ENCODE peak calls at places on chromosomes 1 and 21, in six cellular contexts. One of them, this sample, is unnamed.
A peak's percentile ranks its signal among the peaks of the same experiment; 100 is the strongest.

GRCh38 chr1:174626031-174627020 is 178.6 kb downstream of the GPR52 start:
- DNase-seq in NCI-H1694 treated with DMSO at 0.1 percent for 48 hours: no peak
- DNase-seq in EH: peak; percentile 31
- DNase-seq in GM13976: no peak
- DNase-seq in NCI-H2171 treated with DMSO at 0.1 percent for 48 hours: no peak
- DNase-seq in OCI-LY7: no peak
- DNase-seq in this sample: peak; percentile 87

GRCh38 chr1:207317561-207317960 is 3.9 kb upstream of the CD55 start:
- DNase-seq in EH: no peak
- DNase-seq in NCI-H2171 treated with DMSO at 0.1 percent for 48 hours: no peak
- DNase-seq in NCI-H1694 treated with DMSO at 0.1 percent for 48 hours: no peak
- DNase-seq in GM13976: no peak
- DNase-seq in OCI-LY7: no peak
- DNase-seq in this sample: no peak

GRCh38 chr1:159473335-159473734 is 33.8 kb downstream of the OR10J1 start:
- DNase-seq in GM13976: no peak
- DNase-seq in EH: no peak
- DNase-seq in OCI-LY7: no peak
- DNase-seq in NCI-H2171 treated with DMSO at 0.1 percent for 48 hours: no peak
- DNase-seq in NCI-H1694 treated with DMSO at 0.1 percent for 48 hours: no peak
- DNase-seq in this sample: no peak

GRCh38 chr1:228497206-228497605 is 10.0 kb downstream of the RNF187 start:
- DNase-seq in NCI-H2171 treated with DMSO at 0.1 percent for 48 hours: no peak
- DNase-seq in EH: no peak
- DNase-seq in NCI-H1694 treated with DMSO at 0.1 percent for 48 hours: no peak
- DNase-seq in GM13976: no peak
- DNase-seq in OCI-LY7: no peak
- DNase-seq in this sample: no peak

GRCh38 chr1:209756608-209757445 is 974 bp downstream of the TRAF3IP3 start:
- DNase-seq in NCI-H2171 treated with DMSO at 0.1 percent for 48 hours: no peak
- DNase-seq in OCI-LY7: peak; percentile 52
- DNase-seq in NCI-H1694 treated with DMSO at 0.1 percent for 48 hours: no peak
- DNase-seq in GM13976: peak; percentile 47
- DNase-seq in EH: no peak
- DNase-seq in this sample: no peak

GRCh38 chr21:46243325-46243724 is 14.8 kb upstream of the LSS start:
- DNase-seq in NCI-H1694 treated with DMSO at 0.1 percent for 48 hours: no peak
- DNase-seq in NCI-H2171 treated with DMSO at 0.1 percent for 48 hours: no peak
- DNase-seq in GM13976: no peak
- DNase-seq in EH: no peak
- DNase-seq in OCI-LY7: no peak
- DNase-seq in this sample: no peak

GRCh38 chr1:34870395-34870794 is 10.8 kb upstream of the SMIM12 start:
- DNase-seq in OCI-LY7: no peak
- DNase-seq in NCI-H1694 treated with DMSO at 0.1 percent for 48 hours: no peak
- DNase-seq in NCI-H2171 treated with DMSO at 0.1 percent for 48 hours: no peak
- DNase-seq in GM13976: no peak
- DNase-seq in EH: no peak
- DNase-seq in this sample: no peak

GRCh38 chr21:39633770-39634181 is 21.0 kb downstream of the B3GALT5 start:
- DNase-seq in GM13976: no peak
- DNase-seq in NCI-H1694 treated with DMSO at 0.1 percent for 48 hours: no peak
- DNase-seq in OCI-LY7: no peak
- DNase-seq in EH: peak; percentile 98
- DNase-seq in NCI-H2171 treated with DMSO at 0.1 percent for 48 hours: no peak
- DNase-seq in this sample: no peak

GRCh38 chr1:77308889-77309621 is 27.2 kb downstream of the AK5 start:
- DNase-seq in GM13976: no peak
- DNase-seq in NCI-H2171 treated with DMSO at 0.1 percent for 48 hours: no peak
- DNase-seq in NCI-H1694 treated with DMSO at 0.1 percent for 48 hours: no peak
- DNase-seq in OCI-LY7: peak; percentile 24
- DNase-seq in EH: no peak
- DNase-seq in this sample: no peak